ENCODE peak calls at places on chromosomes 5 and 9, in nine cellular contexts. A, K, B, P, C, L, H, X and R are unnamed samples.

GRCh38 chr9:107833295-107833694 is 343.7 kb upstream of the KLF4 start:
- DNase-seq in K (no peak), C (no peak), X (no peak), L (no peak), H (no peak), A (peak; percentile 6), P (no peak), B (no peak), R (no peak)

GRCh38 chr5:96336351-96336985 is 96.6 kb downstream of the PCSK1 start:
- DNase-seq in X (peak; percentile 74), A (peak; percentile 82), H (peak; percentile 61), C (peak; percentile 50), L (peak; percentile 13), B (peak; percentile 88), K (no peak), P (peak; percentile 33), R (peak; percentile 90)

GRCh38 chr9:119372951-119373350 is 3.7 kb upstream of the BRINP1 start:
- DNase-seq in H (no peak), A (no peak), P (no peak), X (no peak), L (no peak), C (no peak), K (no peak), B (no peak), R (no peak)

GRCh38 chr5:176639981-176640380 is 7.3 kb upstream of the TSPAN17 start:
- DNase-seq in L (no peak), X (no peak), P (no peak), C (peak; percentile 61), H (no peak), A (no peak), K (no peak), B (no peak), R (peak; percentile 42)

GRCh38 chr9:85137606-85138150 is 468.1 kb downstream of the NTRK2 start:
- DNase-seq in X (no peak), C (no peak), A (no peak), K (no peak), B (no peak), H (no peak), P (no peak), L (no peak), R (no peak)

GRCh38 chr5:10233505-10233904 is 16.2 kb downstream of the ATPSCKMT start:
- DNase-seq in H (peak; percentile 34), K (peak; percentile 69), P (no peak), L (no peak), X (no peak), B (no peak), A (peak; percentile 90), C (no peak), R (peak; percentile 11)

GRCh38 chr5:17737087-17737486 is 102.8 kb downstream of the TAF11L14 start:
- DNase-seq in K (no peak), C (no peak), B (no peak), A (no peak), X (no peak), P (no peak), L (no peak), H (no peak), R (no peak)

GRCh38 chr9:86354882-86355399 is 731 bp upstream of the TUT7 start:
- DNase-seq in H (no peak), L (no peak), P (no peak), B (no peak), A (no peak), C (peak; percentile 5), X (no peak), K (no peak), R (no peak)

GRCh38 chr9:94655739-94656138 is 16.4 kb upstream of the FBP1 start:
- DNase-seq in C (no peak), L (no peak), B (no peak), P (no peak), A (no peak), X (no peak), H (no peak), K (no peak), R (no peak)

GRCh38 chr5:114473541-114473940 is 111.7 kb downstream of the KCNN2 start:
- DNase-seq in A (no peak), X (peak; percentile 48), C (no peak), B (no peak), H (no peak), P (no peak), K (no peak), L (no peak), R (no peak)

GRCh38 chr5:41433552-41434181 is 76.7 kb downstream of the PLCXD3 start:
- DNase-seq in C (no peak), X (no peak), H (no peak), L (no peak), B (no peak), A (no peak), P (no peak), K (no peak), R (no peak)

GRCh38 chr5:175752826-175753535 is 95.1 kb downstream of the HRH2 start:
- DNase-seq in A (no peak), P (no peak), C (no peak), B (no peak), H (no peak), K (no peak), L (no peak), X (no peak), R (no peak)

GRCh38 chr5:53552561-53552960 is 7.9 kb upstream of the NDUFS4 start:
- DNase-seq in H (no peak), B (no peak), K (no peak), A (no peak), C (no peak), L (no peak), P (no peak), X (no peak), R (no peak)

GRCh38 chr5:68406344-68406743 is 190.8 kb downstream of the PIK3R1 start:
- DNase-seq in P (no peak), X (no peak), A (no peak), H (no peak), K (no peak), B (no peak), L (no peak), C (no peak), R (no peak)

GRCh38 chr5:111463304-111463703 is 49.0 kb downstream of the STARD4 start:
- DNase-seq in L (no peak), K (no peak), P (no peak), A (no peak), H (no peak), X (no peak), C (peak; percentile 62), B (no peak), R (no peak)

GRCh38 chr5:181223041-181223728 is at the start of gene TRIM41:
- DNase-seq in C (no peak), K (peak; percentile 100), L (no peak), B (peak; percentile 98), P (peak; percentile 84), X (peak; percentile 99), H (peak; percentile 99), A (peak; percentile 98), R (no peak)

GRCh38 chr5:151686673-151687378 is at the start of gene SPARC:
- DNase-seq in L (no peak), C (no peak), B (peak; percentile 94), P (no peak), H (peak; percentile 81), X (peak; percentile 37), K (peak; percentile 72), A (peak; percentile 95), R (peak; percentile 54)

GRCh38 chr9:134947265-134947955 is 29.7 kb upstream of the FCN1 start:
- DNase-seq in H (no peak), K (no peak), L (no peak), X (no peak), A (no peak), C (no peak), B (no peak), P (no peak), R (no peak)

GRCh38 chr9:127092041-127092608 is 30.3 kb downstream of the ANGPTL2 start:
- DNase-seq in K (no peak), X (no peak), C (no peak), B (no peak), L (no peak), H (no peak), P (no peak), A (no peak), R (no peak)

GRCh38 chr9:109050444-109050843 is 37.1 kb upstream of the CTNNAL1 start:
- DNase-seq in X (no peak), C (no peak), B (no peak), H (no peak), L (no peak), K (no peak), A (no peak), P (no peak), R (no peak)

GRCh38 chr5:134525687-134526482 is 415 bp downstream of the JADE2 start:
- DNase-seq in X (peak; percentile 80), C (peak; percentile 12), B (peak; percentile 75), K (peak; percentile 87), A (peak; percentile 66), H (peak; percentile 73), P (no peak), L (peak; percentile 45), R (peak; percentile 69)

GRCh38 chr5:111236995-111237394 is 12.8 kb downstream of the CAMK4 start:
- DNase-seq in C (no peak), P (no peak), L (no peak), K (no peak), B (no peak), X (no peak), H (no peak), A (no peak), R (no peak)

GRCh38 chr5:126676195-126676624 is 75.5 kb downstream of the PHAX start:
- DNase-seq in K (no peak), L (peak; percentile 28), C (no peak), A (no peak), H (peak; percentile 57), P (no peak), X (peak; percentile 55), B (no peak), R (peak; percentile 71)